ENCODE peak calls at places on chromosomes 12 and 14, in ten cellular contexts. D is NCI-H2081 treated with DMSO at 0.1 percent for 48 hours, U is NCI-H510A, W is OCI-LY7, Z is ovary, X is fibroblast of gingiva, F is hippocampal formation, S is cardiac muscle cell, K is iris pigment epithelial cell, A is left ventricle myocardium inferior. R is an unnamed sample.

GRCh38 chr12:113961921-113962710 is 4.0 kb downstream of the RBM19 start:
- DNase-seq in D (no peak), U (no peak), W (no peak), Z (no peak), X (peak), F (no peak), S (peak), K (peak), A (no peak), R (peak)

GRCh38 chr12:71655907-71656306 is 7.7 kb downstream of the ZFC3H1 start:
- DNase-seq in D (no peak), U (no peak), W (no peak), Z (no peak), X (no peak), F (no peak), S (no peak), K (no peak), A (no peak), R (no peak)

GRCh38 chr12:104715562-104716182 is 242.4 kb downstream of the SLC41A2 start:
- DNase-seq in D (no peak), U (no peak), W (peak), Z (no peak), X (no peak), F (no peak), S (no peak), K (no peak), A (no peak), R (no peak)

GRCh38 chr12:65306603-65307501 is 28.4 kb downstream of the MSRB3 start:
- DNase-seq in D (no peak), U (peak), W (peak), Z (no peak), X (no peak), F (no peak), S (peak), K (peak), A (peak), R (no peak)

GRCh38 chr12:9331218-9331626 is 123.0 kb upstream of the PZP start:
- DNase-seq in D (no peak), U (no peak), W (peak), Z (peak), X (peak), F (peak), S (peak), K (peak), A (peak), R (peak)

GRCh38 chr12:112961074-112961473 is 17.2 kb upstream of the OAS2 start:
- DNase-seq in D (no peak), U (no peak), W (peak), Z (no peak), X (no peak), F (no peak), S (no peak), K (no peak), A (no peak), R (peak)

GRCh38 chr14:83491091-83491490 is 1957.4 kb upstream of the SEL1L start:
- DNase-seq in D (no peak), U (no peak), W (no peak), Z (no peak), X (no peak), F (no peak), S (no peak), K (no peak), A (no peak), R (no peak)

GRCh38 chr14:45716506-45716905 is 463.5 kb upstream of the MIS18BP1 start:
- DNase-seq in D (no peak), U (no peak), W (peak), Z (no peak), X (no peak), F (no peak), S (no peak), K (no peak), A (no peak), R (no peak)

GRCh38 chr12:124921200-124922008 is 7.0 kb upstream of the UBC start:
- DNase-seq in D (no peak), U (no peak), W (peak), Z (peak), X (peak), F (no peak), S (peak), K (peak), A (peak), R (peak)

GRCh38 chr14:23478109-23478698 is 8.7 kb downstream of the NGDN start:
- DNase-seq in D (no peak), U (peak), W (peak), Z (peak), X (peak), F (peak), S (peak), K (peak), A (peak), R (peak)

GRCh38 chr14:102545461-102546265 is 36.1 kb upstream of the ANKRD9 start:
- DNase-seq in D (no peak), U (no peak), W (no peak), Z (no peak), X (peak), F (no peak), S (peak), K (peak), A (no peak), R (no peak)

GRCh38 chr12:77190022-77190421 is 124.7 kb upstream of the E2F7 start:
- DNase-seq in D (no peak), U (no peak), W (no peak), Z (no peak), X (peak), F (no peak), S (peak), K (peak), A (no peak), R (no peak)

GRCh38 chr12:114434341-114434740 is 28.4 kb upstream of the TBX5 start:
- DNase-seq in D (no peak), U (no peak), W (no peak), Z (no peak), X (no peak), F (no peak), S (no peak), K (no peak), A (no peak), R (no peak)

GRCh38 chr12:128534906-128535305 is 267.9 kb downstream of the TMEM132C start:
- DNase-seq in D (no peak), U (no peak), W (peak), Z (no peak), X (no peak), F (no peak), S (no peak), K (no peak), A (no peak), R (no peak)

GRCh38 chr12:26046203-26046602 is 78.6 kb downstream of the BHLHE41 start:
- DNase-seq in D (no peak), U (no peak), W (no peak), Z (no peak), X (no peak), F (no peak), S (no peak), K (no peak), A (no peak), R (no peak)

GRCh38 chr14:95374262-95374997 is 54.7 kb upstream of the CLMN start:
- DNase-seq in D (no peak), U (no peak), W (no peak), Z (no peak), X (no peak), F (no peak), S (no peak), K (no peak), A (no peak), R (no peak)

GRCh38 chr14:58258156-58258555 is 13.5 kb downstream of the PSMA3 start:
- DNase-seq in D (no peak), U (no peak), W (no peak), Z (no peak), X (no peak), F (no peak), S (no peak), K (no peak), A (no peak), R (no peak)

GRCh38 chr14:81286574-81287370 is 66.0 kb upstream of the GTF2A1 start:
- DNase-seq in D (no peak), U (no peak), W (no peak), Z (no peak), X (no peak), F (no peak), S (peak), K (peak), A (no peak), R (no peak)

GRCh38 chr14:50318031-50318626 is 6.0 kb downstream of the DMAC2L start:
- DNase-seq in D (peak), U (no peak), W (peak), Z (no peak), X (peak), F (no peak), S (peak), K (peak), A (no peak), R (no peak)

GRCh38 chr14:51928568-51928967 is 60.8 kb upstream of the RTRAF start:
- DNase-seq in D (no peak), U (no peak), W (no peak), Z (no peak), X (no peak), F (no peak), S (no peak), K (no peak), A (no peak), R (no peak)

GRCh38 chr14:95993768-95994592 is 45.2 kb upstream of the C14orf132 start:
- DNase-seq in D (no peak), U (no peak), W (peak), Z (peak), X (peak), F (peak), S (peak), K (peak), A (no peak), R (peak)

GRCh38 chr12:51326762-51327439 is 2.9 kb upstream of the BIN2 start:
- DNase-seq in D (no peak), U (no peak), W (peak), Z (no peak), X (peak), F (peak), S (peak), K (peak), A (no peak), R (peak)

GRCh38 chr12:14952295-14952995 is 9.0 kb downstream of the ARHGDIB start:
- DNase-seq in D (no peak), U (peak), W (peak), Z (no peak), X (peak), F (no peak), S (peak), K (peak), A (no peak), R (peak)

GRCh38 chr12:53925006-53925405 is 13.6 kb upstream of the HOXC13 start:
- DNase-seq in D (no peak), U (no peak), W (no peak), Z (no peak), X (no peak), F (no peak), S (no peak), K (no peak), A (no peak), R (no peak)

GRCh38 chr12:132265056-132265800 is 64.2 kb downstream of the GALNT9 start:
- DNase-seq in D (no peak), U (no peak), W (no peak), Z (no peak), X (no peak), F (no peak), S (no peak), K (no peak), A (no peak), R (no peak)

GRCh38 chr14:96741151-96741977 is 55.8 kb upstream of the VRK1 start:
- DNase-seq in D (no peak), U (no peak), W (peak), Z (peak), X (peak), F (peak), S (peak), K (peak), A (peak), R (peak)

GRCh38 chr12:97194551-97194950 is 268.1 kb upstream of the RMST start:
- DNase-seq in D (no peak), U (no peak), W (no peak), Z (no peak), X (no peak), F (no peak), S (no peak), K (peak), A (no peak), R (no peak)

GRCh38 chr14:60641722-60642269 is 7.5 kb downstream of the SIX1 start:
- DNase-seq in D (no peak), U (no peak), W (no peak), Z (no peak), X (no peak), F (no peak), S (no peak), K (no peak), A (no peak), R (peak)

GRCh38 chr12:131537267-131537920 is 173.5 kb upstream of the SFSWAP start:
- DNase-seq in D (no peak), U (no peak), W (no peak), Z (no peak), X (no peak), F (no peak), S (no peak), K (no peak), A (no peak), R (no peak)

GRCh38 chr14:101809671-101810514 is 48.4 kb downstream of the PPP2R5C start:
- DNase-seq in D (peak), U (peak), W (peak), Z (peak), X (peak), F (peak), S (peak), K (peak), A (peak), R (peak)

GRCh38 chr14:69299286-69300035 is 39.5 kb downstream of the GALNT16 start:
- DNase-seq in D (no peak), U (no peak), W (peak), Z (peak), X (no peak), F (no peak), S (no peak), K (no peak), A (no peak), R (no peak)

GRCh38 chr12:114770323-114770722 is 86.3 kb upstream of the TBX3 start:
- DNase-seq in D (no peak), U (no peak), W (no peak), Z (no peak), X (no peak), F (no peak), S (no peak), K (no peak), A (no peak), R (no peak)